ENCODE peak calls at places on chromosomes 2 and 18, in four cellular contexts. One of them, this sample, is unnamed.

GRCh38 chr2:72080286-72081145 is 67.1 kb downstream of the CYP26B1 start:
- DNase-seq in MCF 10A: no peak
- DNase-seq in AG04450: no peak
- DNase-seq in endothelial cell of umbilical vein: no peak
- DNase-seq in this sample: no peak

GRCh38 chr2:32752205-32752604 is 124.4 kb downstream of the TTC27 start:
- DNase-seq in MCF 10A: no peak
- DNase-seq in AG04450: no peak
- DNase-seq in endothelial cell of umbilical vein: no peak
- DNase-seq in this sample: no peak

GRCh38 chr2:105561401-105561800 is 162.6 kb upstream of the FHL2 start:
- DNase-seq in AG04450: no peak
- DNase-seq in MCF 10A: no peak
- DNase-seq in endothelial cell of umbilical vein: no peak
- DNase-seq in this sample: no peak

GRCh38 chr2:100278501-100278900 is 43.8 kb downstream of the LONRF2 start:
- DNase-seq in endothelial cell of umbilical vein: no peak
- DNase-seq in MCF 10A: no peak
- DNase-seq in AG04450: no peak
- DNase-seq in this sample: no peak

GRCh38 chr2:109024477-109024876 is 35.5 kb upstream of the EDAR start:
- DNase-seq in endothelial cell of umbilical vein: no peak
- DNase-seq in MCF 10A: no peak
- DNase-seq in AG04450: no peak
- DNase-seq in this sample: no peak

GRCh38 chr18:7512326-7512725 is 54.8 kb upstream of the PTPRM start:
- DNase-seq in MCF 10A: no peak
- DNase-seq in AG04450: no peak
- DNase-seq in endothelial cell of umbilical vein: no peak
- DNase-seq in this sample: peak

GRCh38 chr18:23635283-23636040 is 27.2 kb downstream of the ANKRD29 start:
- DNase-seq in MCF 10A: peak
- DNase-seq in AG04450: no peak
- DNase-seq in endothelial cell of umbilical vein: no peak
- DNase-seq in this sample: peak

GRCh38 chr2:206520450-206520849 is 77.1 kb downstream of the ADAM23 start:
- DNase-seq in endothelial cell of umbilical vein: no peak
- DNase-seq in AG04450: no peak
- DNase-seq in MCF 10A: no peak
- DNase-seq in this sample: no peak

GRCh38 chr2:74843371-74844298 is 9.7 kb downstream of the HK2 start:
- DNase-seq in endothelial cell of umbilical vein: peak
- DNase-seq in AG04450: no peak
- DNase-seq in MCF 10A: peak
- DNase-seq in this sample: peak

GRCh38 chr2:222972420-222972819 is 79.6 kb upstream of the KCNE4 start:
- DNase-seq in endothelial cell of umbilical vein: no peak
- DNase-seq in MCF 10A: no peak
- DNase-seq in AG04450: no peak
- DNase-seq in this sample: no peak

GRCh38 chr2:122101319-122101718 is 345.9 kb downstream of the TSN start:
- DNase-seq in AG04450: no peak
- DNase-seq in endothelial cell of umbilical vein: no peak
- DNase-seq in MCF 10A: no peak
- DNase-seq in this sample: no peak

GRCh38 chr18:38575648-38576047 is 1010.0 kb upstream of the CELF4 start:
- DNase-seq in endothelial cell of umbilical vein: no peak
- DNase-seq in AG04450: no peak
- DNase-seq in MCF 10A: no peak
- DNase-seq in this sample: no peak

GRCh38 chr2:157304811-157305712 is 20.6 kb downstream of the ERMN start:
- DNase-seq in endothelial cell of umbilical vein: no peak
- DNase-seq in MCF 10A: no peak
- DNase-seq in AG04450: peak
- DNase-seq in this sample: peak

GRCh38 chr2:106977707-106978106 is 91.7 kb upstream of the ST6GAL2 start:
- DNase-seq in MCF 10A: no peak
- DNase-seq in endothelial cell of umbilical vein: no peak
- DNase-seq in AG04450: peak
- DNase-seq in this sample: no peak

GRCh38 chr2:15852811-15853210 is 87.5 kb upstream of the MYCN start:
- DNase-seq in MCF 10A: no peak
- DNase-seq in AG04450: no peak
- DNase-seq in endothelial cell of umbilical vein: no peak
- DNase-seq in this sample: no peak